ENCODE peak calls at places on chromosome 7, in six cellular contexts. A is astrocyte of the spinal cord, B is D721Med, X is coronary artery, H is upper lobe of right lung, M is left ventricle myocardium inferior. R is an unnamed sample.

GRCh38 chr7:134943785-134944400 is 42.4 kb upstream of the AGBL3 start:
- DNase-seq in A (peak), B (no peak), X (no peak), H (no peak), M (no peak), R (no peak)

GRCh38 chr7:17236603-17237002 is 61.8 kb upstream of the AHR start:
- DNase-seq in A (peak), B (no peak), X (no peak), H (no peak), M (no peak), R (no peak)

GRCh38 chr7:24462117-24462516 is 111.1 kb upstream of the PALS2 start:
- DNase-seq in A (no peak), B (no peak), X (no peak), H (no peak), M (no peak), R (no peak)

GRCh38 chr7:137080516-137081203 is 212.2 kb downstream of the CHRM2 start:
- DNase-seq in A (no peak), B (no peak), X (no peak), H (no peak), M (no peak), R (no peak)

GRCh38 chr7:71308105-71308504 is 176.2 kb downstream of the GALNT17 start:
- DNase-seq in A (peak), B (no peak), X (peak), H (no peak), M (peak), R (no peak)

GRCh38 chr7:82778021-82778420 is 334.4 kb upstream of the CACNA2D1 start:
- DNase-seq in A (peak), B (no peak), X (no peak), H (no peak), M (no peak), R (no peak)

GRCh38 chr7:71131256-71131752 is 640 bp upstream of the GALNT17 start:
- DNase-seq in A (peak), B (peak), X (peak), H (peak), M (peak), R (no peak)

GRCh38 chr7:47535704-47536628 is 45.9 kb downstream of the TNS3 start:
- DNase-seq in A (peak), B (no peak), X (peak), H (no peak), M (peak), R (no peak)

GRCh38 chr7:91876391-91877133 is 3.9 kb downstream of the MTERF1 start:
- DNase-seq in A (no peak), B (no peak), X (no peak), H (no peak), M (no peak), R (no peak)

GRCh38 chr7:16271990-16272665 is 149.2 kb downstream of the CRPPA start:
- DNase-seq in A (peak), B (no peak), X (no peak), H (no peak), M (no peak), R (no peak)

GRCh38 chr7:125383324-125383723 is 453.7 kb upstream of the POT1 start:
- DNase-seq in A (no peak), B (no peak), X (no peak), H (no peak), M (no peak), R (no peak)

GRCh38 chr7:157302314-157302711 is 34.5 kb upstream of the DNAJB6 start:
- DNase-seq in A (peak), B (no peak), X (no peak), H (peak), M (peak), R (no peak)

GRCh38 chr7:75652788-75653187 is 86.0 kb downstream of the HIP1 start:
- DNase-seq in A (no peak), B (no peak), X (no peak), H (no peak), M (no peak), R (no peak)

GRCh38 chr7:120280743-120281142 is 7.8 kb downstream of the KCND2 start:
- DNase-seq in A (no peak), B (no peak), X (no peak), H (no peak), M (no peak), R (no peak)

GRCh38 chr7:47400741-47401206 is 181.1 kb downstream of the TNS3 start:
- DNase-seq in A (no peak), B (no peak), X (peak), H (peak), M (no peak), R (no peak)

GRCh38 chr7:29190349-29191045 is 4.1 kb upstream of the CHN2 start:
- DNase-seq in A (no peak), B (no peak), X (no peak), H (no peak), M (no peak), R (no peak)

GRCh38 chr7:143948733-143949132 is 5.9 kb upstream of the OR2F1 start:
- DNase-seq in A (no peak), B (no peak), X (no peak), H (no peak), M (no peak), R (no peak)

GRCh38 chr7:151231964-151232271 is 365 bp upstream of the CHPF2 start:
- DNase-seq in A (no peak), B (no peak), X (no peak), H (no peak), M (no peak), R (no peak)

GRCh38 chr7:131105803-131106680 is 221.6 kb upstream of the MKLN1 start:
- DNase-seq in A (peak), B (peak), X (peak), H (peak), M (peak), R (no peak)

GRCh38 chr7:152144557-152145245 is 119.2 kb downstream of the GALNT11 start:
- DNase-seq in A (no peak), B (no peak), X (no peak), H (no peak), M (no peak), R (no peak)

GRCh38 chr7:27171636-27172387 is 2.3 kb downstream of the HOXA10 start:
- DNase-seq in A (no peak), B (no peak), X (no peak), H (peak), M (peak), R (no peak)

GRCh38 chr7:65233409-65234034 is 140.1 kb upstream of the ZNF92 start:
- DNase-seq in A (no peak), B (no peak), X (no peak), H (no peak), M (no peak), R (no peak)

GRCh38 chr7:4715385-4715770 is 33.3 kb downstream of the FOXK1 start:
- DNase-seq in A (peak), B (no peak), X (no peak), H (peak), M (peak), R (no peak)

GRCh38 chr7:30465342-30466170 is 13.0 kb downstream of the NOD1 start:
- DNase-seq in A (peak), B (no peak), X (no peak), H (no peak), M (no peak), R (no peak)

GRCh38 chr7:71682841-71683341 is 550.9 kb downstream of the GALNT17 start:
- DNase-seq in A (no peak), B (no peak), X (no peak), H (no peak), M (no peak), R (no peak)

GRCh38 chr7:10888861-10889260 is 84.8 kb upstream of the PHF14 start:
- DNase-seq in A (no peak), B (no peak), X (no peak), H (no peak), M (no peak), R (no peak)

GRCh38 chr7:28409716-28410627 is 2.3 kb upstream of the CREB5 start:
- DNase-seq in A (peak), B (no peak), X (peak), H (peak), M (peak), R (no peak)

GRCh38 chr7:157386979-157387800 is 50.4 kb downstream of the DNAJB6 start:
- DNase-seq in A (peak), B (no peak), X (peak), H (peak), M (peak), R (no peak)

GRCh38 chr7:150931199-150931869 is 46.8 kb downstream of the KCNH2 start:
- DNase-seq in A (no peak), B (peak), X (no peak), H (no peak), M (no peak), R (no peak)

GRCh38 chr7:23938937-23939552 is 229.0 kb downstream of the STK31 start:
- DNase-seq in A (peak), B (no peak), X (no peak), H (no peak), M (no peak), R (no peak)

GRCh38 chr7:105675873-105676484 is 94.7 kb upstream of the EFCAB10 start:
- DNase-seq in A (no peak), B (no peak), X (no peak), H (no peak), M (peak), R (no peak)

GRCh38 chr7:36851382-36851781 is 127.1 kb upstream of the AOAH start:
- DNase-seq in A (no peak), B (no peak), X (no peak), H (no peak), M (no peak), R (no peak)

GRCh38 chr7:114885836-114886235 is 36.1 kb upstream of the MDFIC start:
- DNase-seq in A (peak), B (no peak), X (no peak), H (no peak), M (no peak), R (no peak)

GRCh38 chr7:95427123-95427522 is 7.7 kb downstream of the PON2 start:
- DNase-seq in A (no peak), B (no peak), X (no peak), H (no peak), M (no peak), R (no peak)

DNA sequence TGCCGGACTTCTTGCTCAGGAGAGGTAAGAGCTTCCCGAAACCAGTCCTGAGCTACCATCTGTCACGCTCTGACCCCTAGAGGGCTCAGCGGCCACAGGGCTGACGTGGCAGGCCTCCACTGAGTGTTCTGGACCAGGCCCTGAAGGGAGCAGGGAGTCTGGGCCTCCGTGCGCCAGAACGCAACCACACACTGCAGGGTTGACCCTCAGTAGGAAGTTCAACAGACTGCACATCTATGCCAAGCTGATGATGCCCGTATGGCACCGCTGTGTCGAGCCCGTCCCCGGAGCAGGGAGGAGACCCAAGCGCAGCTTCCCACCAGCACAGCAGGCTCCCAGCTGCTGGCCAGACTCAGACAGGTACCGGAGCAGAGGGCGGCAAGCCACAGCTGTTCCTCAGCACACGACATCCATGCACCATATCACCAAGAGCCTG is 39.2 kb downstream of the CAMK2B start:
- DNase-seq in A (no peak), B (no peak), X (peak), H (peak), M (peak), R (no peak)
- TF ChIP-seq CTCF in A (no peak), B (no peak), X (no peak), H (no peak), M (peak), R (no peak)

GRCh38 chr7:2316578-2316977 is 2.3 kb upstream of the SNX8 start:
- DNase-seq in A (no peak), B (no peak), X (no peak), H (no peak), M (no peak), R (no peak)

GRCh38 chr7:2325028-2325625 is 10.9 kb upstream of the SNX8 start:
- DNase-seq in A (no peak), B (no peak), X (no peak), H (no peak), M (no peak), R (no peak)

GRCh38 chr7:2315787-2316186 is 1.5 kb upstream of the SNX8 start:
- DNase-seq in A (no peak), B (no peak), X (no peak), H (no peak), M (no peak), R (no peak)

GRCh38 chr7:2317556-2318293 is 3.5 kb upstream of the SNX8 start:
- DNase-seq in A (no peak), B (no peak), X (no peak), H (no peak), M (no peak), R (no peak)

DNA sequence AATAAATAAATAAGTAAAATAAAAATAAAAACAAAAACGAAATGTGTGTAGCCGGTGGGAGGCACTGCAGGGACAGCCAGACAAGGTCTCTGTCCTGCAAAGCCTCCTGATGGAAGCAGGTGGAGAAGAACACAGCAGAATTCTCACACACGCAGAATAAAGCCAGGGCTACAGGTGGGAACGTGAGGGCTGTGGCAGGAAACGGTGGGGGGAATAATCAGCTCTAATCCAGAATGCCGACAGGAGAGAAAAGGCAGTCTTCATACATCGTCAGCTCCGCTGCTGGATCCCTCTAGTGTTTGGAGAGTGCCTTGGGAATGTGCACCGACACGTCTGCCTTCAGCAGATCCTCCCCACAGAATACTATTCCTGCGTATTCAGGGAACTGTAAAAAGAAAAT is 6.8 kb upstream of the SNX8 start:
- DNase-seq in A (no peak), B (peak), X (no peak), H (no peak), M (no peak), R (no peak)
- TF ChIP-seq CTCF in A (peak), B (no peak), X (no peak), H (no peak), M (no peak), R (no peak)

DNA sequence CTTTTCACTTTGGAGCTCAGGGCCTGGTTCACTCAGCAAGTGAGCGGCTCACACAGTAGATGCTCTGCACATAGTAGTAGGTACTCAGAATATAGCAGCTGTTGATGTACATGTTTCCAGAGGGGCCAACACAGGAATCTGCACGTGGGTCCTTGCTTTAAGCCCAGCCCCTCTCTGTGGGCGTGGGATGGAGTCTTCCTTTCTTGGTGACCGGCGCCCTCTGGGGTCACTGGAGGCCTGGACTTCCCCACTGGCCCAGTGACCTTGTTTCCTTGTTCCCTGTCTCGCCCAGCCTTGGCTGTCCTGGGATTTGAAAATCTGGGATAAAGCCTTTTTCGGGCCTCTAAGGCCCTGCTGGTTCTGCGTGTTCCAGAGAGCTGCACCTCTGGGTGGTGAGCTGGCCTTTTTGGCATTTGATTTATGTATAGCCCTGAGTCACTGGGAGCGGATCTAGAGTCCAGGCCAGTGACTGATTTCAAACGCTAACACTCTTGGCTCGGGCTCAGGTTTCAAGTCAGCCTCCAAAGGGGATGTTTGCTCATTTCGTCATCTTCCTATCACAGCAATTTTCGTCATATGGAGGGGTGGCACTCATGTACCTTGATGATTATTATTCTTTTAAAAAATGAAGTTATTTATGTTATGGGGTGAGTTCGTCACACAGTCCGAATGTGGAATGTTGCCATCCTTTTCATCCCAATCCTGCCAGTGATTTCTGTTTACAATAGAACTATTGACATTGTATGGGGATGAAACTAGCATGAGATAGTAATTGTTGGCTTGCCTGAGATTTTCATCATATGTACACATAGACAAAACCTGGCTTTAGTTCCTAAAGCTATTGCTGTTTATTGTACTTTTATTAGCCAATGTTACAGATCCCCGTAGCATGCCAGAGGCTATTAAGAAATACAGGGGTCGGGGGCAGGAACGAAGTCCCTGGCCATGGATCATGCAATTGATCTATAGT is 65.5 kb downstream of the CUX1 start:
- DNase-seq in A (peak), B (no peak), X (peak), H (peak), M (peak), R (peak)
- TF ChIP-seq CTCF in A (no peak), B (no peak), X (no peak), H (no peak), M (peak), R (no peak)

DNA sequence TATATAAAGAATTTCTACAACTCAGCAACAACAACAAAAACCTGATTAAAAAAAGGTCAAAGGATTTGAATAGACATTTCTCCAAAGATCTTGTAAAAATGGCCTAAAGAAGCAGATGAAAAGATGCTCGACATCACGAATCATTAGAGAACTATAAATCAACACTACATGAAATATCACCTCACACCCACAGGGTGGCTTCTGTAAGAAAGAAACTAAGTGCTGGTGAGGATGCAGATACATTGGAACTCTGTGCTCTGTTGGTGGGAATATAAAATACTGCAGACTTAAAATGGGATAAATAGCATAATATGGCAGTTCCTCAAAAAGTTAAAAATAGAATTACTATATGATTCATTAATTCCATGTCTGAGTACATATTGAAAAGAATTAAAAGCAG is 38.3 kb upstream of the CDCA7L start:
- DNase-seq in A (no peak), B (no peak), X (no peak), H (no peak), M (no peak), R (no peak)
- TF ChIP-seq CTCF in A (no peak), B (no peak), X (no peak), H (no peak), M (peak), R (no peak)

DNA sequence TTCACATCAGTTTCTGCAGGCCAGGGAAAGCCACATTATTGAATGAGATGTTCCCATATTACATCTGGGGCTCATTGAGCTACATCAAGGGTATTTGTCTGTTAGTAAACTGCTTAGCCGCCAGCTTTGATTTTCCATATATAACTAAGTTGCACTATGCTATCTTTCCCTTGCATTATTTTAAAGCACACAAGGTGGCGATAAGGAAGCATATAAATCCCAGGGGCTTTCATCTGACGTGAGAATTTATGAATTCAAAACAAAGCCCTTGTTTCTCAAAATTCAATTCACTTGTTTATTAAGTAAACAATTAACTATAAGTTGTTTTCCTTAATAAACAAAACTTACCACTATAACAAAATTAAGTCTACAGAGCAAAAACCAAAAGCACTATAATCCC is 334.1 kb upstream of the TPK1 start:
- DNase-seq in A (no peak), B (no peak), X (no peak), H (no peak), M (no peak), R (no peak)
- TF ChIP-seq CTCF in A (no peak), B (no peak), X (no peak), H (peak), M (no peak), R (no peak)

DNA sequence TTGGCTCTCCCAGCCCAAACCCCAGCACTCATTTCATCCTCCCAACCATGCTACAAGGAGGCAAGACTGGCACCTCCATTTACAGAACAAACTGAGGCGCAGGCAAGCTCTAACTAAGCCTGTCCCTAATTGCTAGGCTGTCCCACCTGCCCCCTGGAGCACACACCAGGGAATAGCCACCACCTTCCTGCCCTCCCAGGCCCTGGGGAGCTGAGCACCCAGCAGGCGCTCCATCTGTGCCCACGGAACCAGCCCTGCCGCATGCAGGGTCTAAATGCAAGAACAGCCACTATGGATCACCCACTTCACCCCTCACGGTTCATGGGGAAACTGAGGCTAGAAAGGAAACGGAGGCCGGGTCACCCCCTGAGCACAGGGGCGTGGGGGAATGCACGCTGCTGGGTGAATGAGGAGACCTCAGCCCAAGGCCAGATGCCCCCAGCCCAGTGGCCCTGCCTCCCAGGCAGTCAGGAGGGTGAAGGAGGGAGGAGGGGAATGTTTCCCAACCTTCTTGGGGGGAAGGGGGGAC is 16.5 kb downstream of the PDGFA start:
- DNase-seq in A (no peak), B (no peak), X (peak), H (no peak), M (no peak), R (no peak)
- TF ChIP-seq CTCF in A (no peak), B (no peak), X (no peak), H (no peak), M (no peak), R (no peak)

GRCh38 chr7:103752995-103753394 is 236.5 kb downstream of the RELN start:
- DNase-seq in A (no peak), B (no peak), X (no peak), H (no peak), M (no peak), R (no peak)
- TF ChIP-seq CTCF in A (peak), B (no peak), X (no peak), H (no peak), M (no peak), R (peak)

R was measured in AG09309.